ENCODE peak calls at places on chromosome 10, in four cellular contexts. I is neuronal stem cell, N is fibroblast of lung, G is H9. Q is an unnamed sample.

GRCh38 chr10:91983403-91983802 is 59.8 kb downstream of the BTAF1 start:
- DNase-seq in I (no peak), N (no peak), G (no peak), Q (no peak)

GRCh38 chr10:98673156-98673765 is 226.5 kb upstream of the HPS1 start:
- DNase-seq in I (no peak), N (peak; percentile 39), G (no peak), Q (no peak)

GRCh38 chr10:49739426-49739825 is 22.7 kb downstream of the OGDHL start:
- DNase-seq in I (no peak), N (no peak), G (peak; percentile 16), Q (peak; percentile 26)

GRCh38 chr10:1007583-1007982 is 18.1 kb downstream of the IDI2 start:
- DNase-seq in I (no peak), N (no peak), G (no peak), Q (no peak)

GRCh38 chr10:51920672-51921071 is 221.3 kb upstream of the CSTF2T start:
- DNase-seq in I (no peak), N (no peak), G (no peak), Q (no peak)

GRCh38 chr10:84574101-84574500 is 245.7 kb downstream of the CCSER2 start:
- DNase-seq in I (no peak), N (no peak), G (no peak), Q (no peak)

GRCh38 chr10:49359349-49360231 is 36.3 kb downstream of the DRGX start:
- DNase-seq in I (no peak), N (peak; percentile 2), G (peak; percentile 78), Q (peak; percentile 81)

GRCh38 chr10:6542999-6543430 is 37.1 kb downstream of the PRKCQ start:
- DNase-seq in I (no peak), N (no peak), G (no peak), Q (peak; percentile 55)

GRCh38 chr10:3631709-3632330 is 153.2 kb downstream of the KLF6 start:
- DNase-seq in I (no peak), N (no peak), G (no peak), Q (no peak)

GRCh38 chr10:92691591-92692084 is 1.9 kb downstream of the HHEX start:
- DNase-seq in I (no peak), N (no peak), G (peak; percentile 60), Q (peak; percentile 78)

GRCh38 chr10:22997102-22997501 is 69.2 kb downstream of the ARMC3 start:
- DNase-seq in I (no peak), N (peak; percentile 62), G (peak; percentile 55), Q (peak; percentile 78)

GRCh38 chr10:103808784-103809183 is 46.6 kb downstream of the SH3PXD2A start:
- DNase-seq in I (no peak), N (no peak), G (no peak), Q (no peak)

GRCh38 chr10:101774589-101775272 is 1.2 kb downstream of the FGF8 start:
- DNase-seq in I (no peak), N (no peak), G (peak; percentile 70), Q (peak; percentile 83)

GRCh38 chr10:96441126-96441905 is 72.4 kb downstream of the TLL2 start:
- DNase-seq in I (no peak), N (no peak), G (no peak), Q (no peak)

GRCh38 chr10:131250454-131251145 is 60.9 kb downstream of the TCERG1L start:
- DNase-seq in I (no peak), N (no peak), G (no peak), Q (no peak)

GRCh38 chr10:121624778-121625330 is 26.6 kb upstream of the FGFR2 start:
- DNase-seq in I (no peak), N (no peak), G (no peak), Q (no peak)

GRCh38 chr10:70509376-70509775 is 30.8 kb downstream of the PALD1 start:
- DNase-seq in I (no peak), N (no peak), G (no peak), Q (no peak)

GRCh38 chr10:107653832-107654287 is 489.4 kb upstream of the SORCS1 start:
- DNase-seq in I (no peak), N (peak; percentile 38), G (no peak), Q (no peak)

GRCh38 chr10:44725404-44725803 is 185.7 kb upstream of the TMEM72 start:
- DNase-seq in I (no peak), N (peak; percentile 34), G (no peak), Q (no peak)

GRCh38 chr10:113425596-113425995 is 127.3 kb upstream of the HABP2 start:
- DNase-seq in I (no peak), N (no peak), G (no peak), Q (no peak)

GRCh38 chr10:21926949-21927348 is 76.6 kb downstream of the DNAJC1 start:
- DNase-seq in I (no peak), N (peak; percentile 91), G (no peak), Q (no peak)

DNA sequence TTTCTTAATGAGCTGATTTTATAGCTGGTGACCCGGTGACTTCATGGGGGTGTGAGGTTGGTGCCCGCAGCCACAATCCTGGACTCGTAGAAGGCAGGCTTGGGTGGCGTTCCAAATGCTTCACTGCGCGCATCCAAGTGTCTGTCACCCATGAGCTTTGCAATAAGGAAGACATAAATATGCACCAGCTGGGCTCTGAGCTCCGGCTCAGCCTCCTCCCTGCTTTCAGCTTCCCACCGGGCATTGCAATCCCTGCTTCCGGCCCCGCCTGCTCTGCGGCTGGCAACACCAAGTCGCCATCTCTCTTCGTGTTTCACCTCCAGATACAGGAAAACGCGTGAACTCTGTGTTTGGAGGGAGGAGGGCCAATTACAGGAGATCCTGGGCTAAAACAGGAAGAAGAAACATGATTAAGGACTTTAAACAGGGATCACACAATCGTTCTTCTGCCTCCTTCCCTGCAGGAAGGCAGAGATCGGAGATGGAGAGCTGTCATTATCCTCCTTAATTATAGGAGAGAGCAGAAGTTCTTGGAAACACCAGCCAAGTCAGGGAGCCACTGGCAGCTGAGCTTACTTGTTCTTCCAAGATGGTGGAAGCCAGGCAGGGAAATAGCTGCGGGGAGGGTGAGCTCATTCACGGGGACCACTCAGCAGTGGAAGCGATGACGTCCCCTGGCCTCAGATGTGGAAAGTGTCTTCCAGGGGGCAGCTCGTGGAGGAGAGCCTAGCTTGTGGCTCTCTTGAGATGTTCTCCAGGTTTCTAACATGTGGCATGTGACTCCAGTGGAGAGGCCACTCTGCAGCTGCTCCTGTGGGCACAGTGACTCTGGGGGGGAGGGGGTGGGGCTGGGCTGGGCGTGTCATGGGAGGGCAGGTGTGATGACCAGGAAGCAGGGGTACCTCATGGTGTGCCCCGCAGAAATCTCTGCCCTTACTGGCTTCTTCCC is 134.9 kb downstream of the CAMK1D start:
- DNase-seq in I (no peak), N (no peak), G (no peak), Q (no peak)
- H3K9ac ChIP-seq in I (peak overlapping the region; percentile 9), N (no peak overlapping the region), G (no peak overlapping the region), Q (no peak overlapping the region)

DNA sequence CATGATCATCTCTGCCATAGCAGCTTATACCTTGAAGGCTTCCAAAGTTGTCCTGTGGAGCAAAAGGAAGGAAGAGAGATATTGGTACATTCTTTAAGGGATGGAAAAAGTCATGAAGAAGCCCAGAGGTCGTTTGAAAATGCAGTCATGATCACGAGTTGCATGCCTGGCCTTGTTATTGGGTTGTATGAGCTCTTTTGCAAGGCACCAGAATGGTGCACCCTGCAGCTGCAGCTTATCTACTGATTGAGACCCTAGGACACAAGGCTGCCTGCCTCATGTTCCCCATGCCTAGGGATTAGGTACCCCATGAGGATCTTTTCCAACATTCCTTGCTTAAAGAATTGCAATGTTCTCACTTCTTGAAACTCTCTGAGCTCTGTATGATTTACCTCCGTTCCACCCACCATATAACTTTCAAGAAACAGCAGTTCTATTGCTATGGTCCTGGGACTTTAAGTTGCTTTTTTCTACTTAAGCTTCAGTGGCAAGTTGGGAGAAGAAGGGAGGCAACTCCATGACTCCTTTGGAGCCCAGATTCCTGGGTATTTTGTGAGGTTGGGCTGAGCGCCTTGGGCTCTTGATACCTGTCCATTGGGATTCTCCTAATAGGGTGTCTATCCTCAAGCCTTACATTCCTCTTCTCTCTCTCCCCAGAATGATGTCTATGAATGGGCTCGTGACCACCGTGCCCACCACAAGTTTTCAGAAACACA is 6.9 kb downstream of the SCD start:
- DNase-seq in I (no peak), N (no peak), G (no peak), Q (peak; percentile 19)
- H3K4me1 ChIP-seq in I (peaks cover 29% of the 10 kb centered on the region), N (peaks cover 12% of the 10 kb centered on the region), G (peaks cover 6% of the 10 kb centered on the region), Q (peaks cover 27% of the 10 kb centered on the region)

GRCh38 chr10:7697304-7697822 is 5.8 kb upstream of the ITIH2 start:
- DNase-seq in I (no peak), N (no peak), G (no peak), Q (no peak)
- H3K9me3 ChIP-seq in I (no peaks in the 10 kb centered on the region), N (no peaks in the 10 kb centered on the region), G (no peaks in the 10 kb centered on the region), Q (peaks cover 3% of the 10 kb centered on the region)

GRCh38 chr10:79398642-79399041 is 46.8 kb downstream of the ZCCHC24 start:
- DNase-seq in I (no peak), N (no peak), G (no peak), Q (no peak)
- H3K9ac ChIP-seq in I (no peak overlapping the region), N (peak overlapping the region; percentile 25), G (no peak overlapping the region), Q (no peak overlapping the region)

GRCh38 chr10:33157108-33157507 is 177.4 kb downstream of the NRP1 start:
- DNase-seq in I (no peak), N (peak; percentile 68), G (no peak), Q (no peak)
- H3K4me1 ChIP-seq in I (peaks cover 2% of the 10 kb centered on the region), N (peaks cover 5% of the 10 kb centered on the region), G (peaks cover 4% of the 10 kb centered on the region), Q (peaks cover 4% of the 10 kb centered on the region)

DNA sequence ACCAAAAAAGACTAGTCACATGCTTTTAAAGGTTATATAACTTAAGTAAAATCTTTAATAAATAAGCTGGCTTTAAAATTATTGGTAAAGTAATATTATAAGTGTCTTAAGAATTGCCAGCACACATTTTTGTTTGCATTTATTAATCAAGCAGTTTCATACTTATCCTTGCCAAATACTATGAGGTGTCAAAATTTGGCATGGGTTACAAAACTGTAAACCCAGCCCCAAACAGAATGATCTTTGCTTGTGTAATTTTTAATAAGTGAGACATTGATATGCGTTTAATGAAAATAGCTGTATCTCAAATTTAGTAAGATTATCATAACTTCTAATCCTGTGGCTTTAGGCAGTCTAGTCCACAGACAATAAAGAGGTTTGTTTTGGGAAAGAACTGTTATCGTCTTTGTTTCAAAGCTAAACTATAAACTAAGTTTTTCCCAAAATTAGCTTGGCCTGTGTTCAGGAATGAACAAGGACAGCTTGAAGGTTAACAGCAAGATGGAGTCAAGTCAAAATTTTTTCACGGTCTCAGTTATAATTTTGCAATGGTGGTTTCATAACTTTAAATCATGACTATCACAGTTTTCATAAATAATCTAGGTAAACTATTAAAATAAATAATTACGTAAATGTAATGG is 72.8 kb downstream of the ST8SIA6 start:
- DNase-seq in I (no peak), N (no peak), G (no peak), Q (no peak)
- H3K9me3 ChIP-seq in I (no peaks in the 10 kb centered on the region), N (no peaks in the 10 kb centered on the region), G (no peaks in the 10 kb centered on the region), Q (peaks cover 30% of the 10 kb centered on the region)

DNA sequence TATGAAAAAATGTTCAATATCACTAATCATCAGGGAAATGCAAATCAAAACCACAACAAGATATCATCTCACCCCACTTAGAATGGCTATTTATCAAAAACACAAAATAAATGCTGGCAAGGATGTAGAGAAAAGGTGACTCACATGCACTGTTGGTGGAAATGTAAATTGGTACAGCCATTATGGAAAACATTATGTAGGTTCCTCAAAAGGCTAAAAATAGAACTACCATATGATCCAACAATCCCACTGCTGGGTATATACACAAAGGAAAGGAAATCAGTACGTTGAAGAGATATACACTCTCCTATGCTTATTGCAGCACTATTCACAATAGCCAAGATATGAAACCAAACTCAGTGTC is 50.2 kb downstream of the CDK1 start:
- DNase-seq in I (no peak), N (no peak), G (no peak), Q (no peak)
- H3K9ac ChIP-seq in I (no peak overlapping the region), N (no peak overlapping the region), G (no peak overlapping the region), Q (no peak overlapping the region)

GRCh38 chr10:72338180-72338579 is 16.5 kb downstream of the DNAJB12 start:
- DNase-seq in I (no peak), N (no peak), G (no peak), Q (no peak)
- H3K4me1 ChIP-seq in I (peaks cover 23% of the 10 kb centered on the region), N (peaks cover 25% of the 10 kb centered on the region), G (no peaks in the 10 kb centered on the region), Q (peaks cover 3% of the 10 kb centered on the region)

Q was measured in endodermal cell.